ENCODE peak calls at places on chromosome 15, in four cellular contexts. One of them, this sample, is unnamed.

GRCh38 chr15:69664572-69665326 is 212.1 kb downstream of the RPLP1 start:
- DNase-seq in psoas muscle: no peak
- DNase-seq in fibroblast of pulmonary artery: no peak
- DNase-seq in SK-N-SH: peak; percentile 45
- DNase-seq in this sample: no peak

GRCh38 chr15:82108489-82109078 is 62.8 kb upstream of the MEX3B start:
- DNase-seq in fibroblast of pulmonary artery: peak; percentile 51
- DNase-seq in SK-N-SH: peak; percentile 57
- DNase-seq in psoas muscle: peak; percentile 80
- DNase-seq in this sample: peak; percentile 29

GRCh38 chr15:70451861-70452653 is 311.3 kb downstream of the UACA start:
- DNase-seq in psoas muscle: no peak
- DNase-seq in SK-N-SH: no peak
- DNase-seq in fibroblast of pulmonary artery: no peak
- DNase-seq in this sample: no peak

GRCh38 chr15:26729030-26729429 is 43.8 kb downstream of the GABRB3 start:
- DNase-seq in SK-N-SH: no peak
- DNase-seq in psoas muscle: no peak
- DNase-seq in fibroblast of pulmonary artery: no peak
- DNase-seq in this sample: no peak

GRCh38 chr15:66004618-66005262 is 135.4 kb downstream of the RAB11A start:
- DNase-seq in psoas muscle: no peak
- DNase-seq in fibroblast of pulmonary artery: peak; percentile 54
- DNase-seq in SK-N-SH: no peak
- DNase-seq in this sample: no peak

GRCh38 chr15:49644364-49644794 is 23.5 kb downstream of the DTWD1 start:
- DNase-seq in psoas muscle: no peak
- DNase-seq in fibroblast of pulmonary artery: peak; percentile 38
- DNase-seq in SK-N-SH: no peak
- DNase-seq in this sample: no peak

GRCh38 chr15:50390549-50391264 is 33.5 kb upstream of the USP8 start:
- DNase-seq in SK-N-SH: no peak
- DNase-seq in fibroblast of pulmonary artery: no peak
- DNase-seq in psoas muscle: no peak
- DNase-seq in this sample: peak; percentile 35

GRCh38 chr15:39509941-39510845 is 70.7 kb upstream of the THBS1 start:
- DNase-seq in SK-N-SH: no peak
- DNase-seq in psoas muscle: peak; percentile 52
- DNase-seq in fibroblast of pulmonary artery: no peak
- DNase-seq in this sample: no peak

GRCh38 chr15:85730001-85730820 is 64.5 kb downstream of the KLHL25 start:
- DNase-seq in SK-N-SH: peak; percentile 73
- DNase-seq in fibroblast of pulmonary artery: peak; percentile 80
- DNase-seq in psoas muscle: no peak
- DNase-seq in this sample: no peak

GRCh38 chr15:55770808-55771207 is 27.9 kb upstream of the PRTG start:
- DNase-seq in SK-N-SH: peak; percentile 56
- DNase-seq in fibroblast of pulmonary artery: no peak
- DNase-seq in psoas muscle: no peak
- DNase-seq in this sample: no peak

GRCh38 chr15:68820205-68820588 is 498 bp downstream of the ANP32A start:
- DNase-seq in psoas muscle: peak; percentile 79
- DNase-seq in SK-N-SH: no peak
- DNase-seq in fibroblast of pulmonary artery: peak; percentile 38
- DNase-seq in this sample: no peak

GRCh38 chr15:81289910-81290309 is 34.0 kb downstream of the STARD5 start:
- DNase-seq in SK-N-SH: no peak
- DNase-seq in fibroblast of pulmonary artery: no peak
- DNase-seq in psoas muscle: no peak
- DNase-seq in this sample: no peak

GRCh38 chr15:74123685-74124084 is 6.7 kb upstream of the ISLR2 start:
- DNase-seq in fibroblast of pulmonary artery: no peak
- DNase-seq in SK-N-SH: no peak
- DNase-seq in psoas muscle: no peak
- DNase-seq in this sample: no peak

GRCh38 chr15:71219101-71219500 is 103.8 kb downstream of the THSD4 start:
- DNase-seq in psoas muscle: no peak
- DNase-seq in fibroblast of pulmonary artery: no peak
- DNase-seq in SK-N-SH: no peak
- DNase-seq in this sample: no peak

GRCh38 chr15:36177590-36178281 is 401.7 kb upstream of the CDIN1 start:
- DNase-seq in psoas muscle: no peak
- DNase-seq in fibroblast of pulmonary artery: no peak
- DNase-seq in SK-N-SH: no peak
- DNase-seq in this sample: no peak

GRCh38 chr15:25850154-25851111 is 12.7 kb downstream of the ATP10A start:
- DNase-seq in psoas muscle: peak; percentile 88
- DNase-seq in SK-N-SH: peak; percentile 67
- DNase-seq in fibroblast of pulmonary artery: peak; percentile 58
- DNase-seq in this sample: no peak

GRCh38 chr15:75565062-75565970 is 13.8 kb downstream of the PTPN9 start:
- DNase-seq in psoas muscle: no peak
- DNase-seq in fibroblast of pulmonary artery: peak; percentile 33
- DNase-seq in SK-N-SH: no peak
- DNase-seq in this sample: peak; percentile 10

GRCh38 chr15:70281811-70282307 is 184.1 kb upstream of the TLE3 start:
- DNase-seq in fibroblast of pulmonary artery: peak; percentile 43
- DNase-seq in psoas muscle: no peak
- DNase-seq in SK-N-SH: no peak
- DNase-seq in this sample: peak; percentile 38

GRCh38 chr15:55859681-55860080 is 116.7 kb upstream of the PRTG start:
- DNase-seq in fibroblast of pulmonary artery: no peak
- DNase-seq in SK-N-SH: no peak
- DNase-seq in psoas muscle: no peak
- DNase-seq in this sample: no peak

GRCh38 chr15:70687432-70687831 is 75.9 kb downstream of the UACA start:
- DNase-seq in SK-N-SH: no peak
- DNase-seq in psoas muscle: no peak
- DNase-seq in fibroblast of pulmonary artery: no peak
- DNase-seq in this sample: no peak

GRCh38 chr15:37900286-37901221 is 33.9 kb upstream of the TMCO5A start:
- DNase-seq in psoas muscle: no peak
- DNase-seq in fibroblast of pulmonary artery: peak; percentile 79
- DNase-seq in SK-N-SH: no peak
- DNase-seq in this sample: peak; percentile 79

GRCh38 chr15:67050522-67051087 is 14.8 kb upstream of the SMAD3 start:
- DNase-seq in psoas muscle: no peak
- DNase-seq in fibroblast of pulmonary artery: no peak
- DNase-seq in SK-N-SH: no peak
- DNase-seq in this sample: no peak

GRCh38 chr15:98221577-98221976 is 261.1 kb downstream of the ARRDC4 start:
- DNase-seq in SK-N-SH: no peak
- DNase-seq in psoas muscle: no peak
- DNase-seq in fibroblast of pulmonary artery: no peak
- DNase-seq in this sample: no peak

GRCh38 chr15:32987067-32987466 is 207.4 kb downstream of the FMN1 start:
- DNase-seq in psoas muscle: no peak
- DNase-seq in fibroblast of pulmonary artery: no peak
- DNase-seq in SK-N-SH: no peak
- DNase-seq in this sample: no peak

GRCh38 chr15:73601449-73602425 is 31.5 kb downstream of the NPTN start:
- DNase-seq in psoas muscle: no peak
- DNase-seq in SK-N-SH: no peak
- DNase-seq in fibroblast of pulmonary artery: peak; percentile 80
- DNase-seq in this sample: peak; percentile 57

GRCh38 chr15:33679065-33679464 is 289.2 kb upstream of the CHRM5 start:
- DNase-seq in psoas muscle: no peak
- DNase-seq in SK-N-SH: no peak
- DNase-seq in fibroblast of pulmonary artery: no peak
- DNase-seq in this sample: no peak

GRCh38 chr15:55221090-55222011 is 24.6 kb upstream of the RSL24D1 start:
- DNase-seq in fibroblast of pulmonary artery: peak; percentile 98
- DNase-seq in psoas muscle: no peak
- DNase-seq in SK-N-SH: no peak
- DNase-seq in this sample: peak; percentile 83

GRCh38 chr15:83248151-83248851 is 36.2 kb downstream of the BNC1 start:
- DNase-seq in fibroblast of pulmonary artery: peak; percentile 86
- DNase-seq in SK-N-SH: peak; percentile 33
- DNase-seq in psoas muscle: no peak
- DNase-seq in this sample: peak; percentile 52

DNA sequence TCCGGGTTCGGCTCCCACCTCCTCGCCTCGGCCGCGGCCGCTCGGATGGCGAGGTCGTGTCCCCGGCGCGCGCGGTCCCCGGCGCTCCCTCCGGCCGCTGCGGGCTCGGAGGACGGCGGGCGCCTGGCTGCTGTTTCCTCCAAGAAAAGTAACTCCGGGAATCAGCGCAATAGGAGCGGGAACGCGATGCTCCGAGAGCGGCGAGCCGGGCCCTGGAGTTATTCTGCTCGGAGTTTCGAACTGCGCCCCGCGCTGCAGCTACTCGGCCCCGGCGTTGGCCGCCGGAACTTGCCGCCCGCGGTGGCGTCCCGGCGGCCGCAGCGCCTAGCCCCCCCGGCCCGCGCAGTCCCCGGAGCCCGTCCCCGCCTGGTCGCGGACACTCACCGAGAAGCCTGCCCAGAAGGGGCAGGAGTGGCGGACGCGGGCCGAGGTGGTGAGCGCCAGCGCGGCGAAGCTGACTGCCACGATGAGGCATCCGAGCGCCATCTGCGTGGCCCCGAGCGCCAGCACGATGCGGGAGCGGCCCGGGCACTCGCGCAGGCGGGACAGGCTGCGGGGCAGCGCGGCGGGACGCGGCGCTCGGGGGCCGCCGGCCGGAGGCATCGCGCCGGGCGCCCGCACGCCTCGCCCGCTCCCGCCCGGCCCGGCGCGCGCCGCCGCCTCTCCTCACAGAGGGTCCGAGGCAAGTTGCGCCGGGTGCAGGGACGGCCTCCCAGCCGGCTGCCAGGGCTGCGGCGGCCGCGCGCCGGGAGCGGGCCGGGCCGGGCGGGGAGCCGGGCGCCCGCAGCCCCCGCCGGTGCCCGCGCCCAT is 251.9 kb downstream of the TJP1 start:
- DNase-seq in fibroblast of pulmonary artery: peak; percentile 16
- DNase-seq in psoas muscle: no peak
- DNase-seq in SK-N-SH: peak; percentile 76
- DNase-seq in this sample: no peak
- TF ChIP-seq CTCF in fibroblast of pulmonary artery: no peak
- TF ChIP-seq CTCF in psoas muscle: no peak
- TF ChIP-seq CTCF in SK-N-SH: no peak
- TF ChIP-seq CTCF in this sample: no peak

DNA sequence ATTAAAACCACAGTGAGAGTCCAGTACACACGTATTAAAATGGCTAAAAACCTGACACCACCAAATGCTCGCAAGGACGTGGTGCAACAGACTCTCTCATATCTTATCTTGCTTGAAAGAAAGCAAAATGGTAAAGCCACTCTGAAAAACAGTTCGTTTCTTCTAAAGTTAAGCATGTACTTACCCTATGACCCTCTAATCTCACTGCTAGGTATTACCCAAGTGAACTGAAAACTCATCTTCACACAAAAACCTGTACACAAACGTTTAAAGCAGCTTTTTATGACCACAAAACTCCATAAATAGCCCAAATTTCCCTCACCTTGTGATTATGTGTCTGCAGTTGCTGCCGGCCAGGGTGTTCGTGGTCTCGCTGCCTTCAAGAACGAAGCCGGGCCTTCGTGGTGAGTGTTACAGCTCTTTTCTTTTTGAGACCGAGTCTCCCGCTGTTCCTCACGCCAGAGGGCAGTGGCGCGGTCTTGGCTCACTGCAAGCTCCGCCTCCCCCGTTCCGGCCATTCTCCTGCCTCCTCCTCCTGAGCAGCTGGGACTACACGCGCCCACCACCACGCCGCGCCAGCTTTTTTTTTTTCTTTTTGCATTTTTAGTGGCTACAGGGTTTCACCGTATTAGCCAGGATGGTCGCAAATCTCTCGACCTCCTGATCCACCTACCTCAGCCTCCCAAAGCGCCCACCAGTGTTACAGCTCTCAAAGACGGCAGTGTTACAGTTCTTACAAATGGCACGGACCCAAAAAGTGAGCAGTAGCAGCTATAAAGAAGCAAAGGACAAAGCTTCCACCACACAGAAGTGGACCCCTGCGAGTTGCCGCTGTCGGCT is 165.4 kb downstream of the TJP1 start:
- DNase-seq in SK-N-SH: no peak
- DNase-seq in psoas muscle: no peak
- DNase-seq in fibroblast of pulmonary artery: peak; percentile 36
- DNase-seq in this sample: no peak
- TF ChIP-seq CTCF in SK-N-SH: no peak
- TF ChIP-seq CTCF in psoas muscle: no peak
- TF ChIP-seq CTCF in fibroblast of pulmonary artery: peak; percentile 12
- TF ChIP-seq CTCF in this sample: no peak

DNA sequence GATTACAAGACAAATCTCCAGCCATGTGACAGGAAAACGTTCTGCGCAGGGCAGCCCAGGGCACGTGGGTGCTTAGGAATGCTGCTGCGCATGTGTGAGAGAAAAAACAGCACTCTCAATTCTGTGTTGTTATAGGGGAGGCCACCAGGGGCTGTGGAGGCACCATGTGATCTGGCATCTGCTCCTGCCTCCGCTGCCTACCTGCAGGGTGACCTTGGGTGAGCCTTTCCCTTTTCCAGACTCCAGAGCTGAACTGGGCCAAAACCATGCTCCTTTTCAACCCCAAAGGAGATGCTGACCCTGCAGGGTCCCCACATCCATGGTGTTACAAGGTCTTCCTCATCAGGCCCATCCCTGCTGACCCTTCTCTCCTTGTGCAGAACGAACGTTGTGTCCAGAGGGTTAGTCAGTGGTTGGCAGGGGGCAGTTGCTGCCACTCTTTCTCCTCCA is 81.5 kb upstream of the RASGRF1 start:
- DNase-seq in psoas muscle: no peak
- DNase-seq in SK-N-SH: peak; percentile 51
- DNase-seq in fibroblast of pulmonary artery: peak; percentile 9
- DNase-seq in this sample: no peak
- TF ChIP-seq CTCF in psoas muscle: no peak
- TF ChIP-seq CTCF in SK-N-SH: no peak
- TF ChIP-seq CTCF in fibroblast of pulmonary artery: no peak
- TF ChIP-seq CTCF in this sample: no peak

DNA sequence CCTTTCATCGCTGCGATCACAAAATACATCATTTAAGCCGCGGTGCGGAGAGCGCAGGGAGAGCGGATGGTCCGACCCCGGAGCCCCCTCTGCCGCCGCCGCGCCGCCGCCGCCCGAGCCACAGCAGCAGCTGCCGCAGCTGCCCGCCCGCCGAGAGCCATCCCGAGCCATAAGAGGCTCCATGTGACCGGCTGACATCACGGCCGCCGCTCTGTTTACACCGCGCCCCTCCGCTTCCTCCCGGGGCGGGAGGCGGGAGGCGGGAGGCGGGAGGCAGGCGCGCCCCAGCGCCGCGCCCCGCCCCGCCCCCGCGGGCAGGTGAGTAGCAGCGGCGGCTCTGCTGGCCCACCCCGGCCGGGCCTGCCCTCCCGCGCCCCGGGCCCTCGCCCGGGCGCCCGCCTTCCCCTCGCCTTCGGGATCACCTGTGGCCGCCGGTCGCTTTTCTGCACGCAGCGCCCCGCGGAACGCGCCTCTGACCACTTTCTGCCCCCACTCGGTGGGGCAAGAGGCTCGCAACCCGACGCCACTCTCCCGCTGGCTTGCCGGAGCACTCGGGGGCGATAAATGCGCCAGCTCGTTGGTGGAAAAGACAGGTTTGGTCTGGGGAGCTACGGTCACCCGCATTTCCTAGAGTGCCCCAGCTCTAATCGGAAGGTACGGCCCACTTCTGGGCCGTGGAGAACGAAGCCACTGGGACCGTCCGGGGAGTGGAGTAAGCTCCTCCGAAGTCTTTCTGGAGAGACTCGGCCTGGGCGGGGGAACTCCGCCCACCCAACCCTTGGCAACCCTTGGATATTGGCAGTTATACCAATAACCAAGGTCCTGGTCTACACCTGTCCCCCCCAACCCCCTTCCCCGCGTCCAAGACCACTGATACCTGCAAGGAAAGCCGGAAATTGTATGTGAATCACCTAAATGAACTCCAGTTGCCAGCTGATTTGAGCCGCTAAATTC is 113.7 kb upstream of the ICE2 start:
- DNase-seq in SK-N-SH: peak; percentile 88
- DNase-seq in psoas muscle: peak; percentile 94
- DNase-seq in fibroblast of pulmonary artery: peak; percentile 62
- DNase-seq in this sample: peak; percentile 33
- TF ChIP-seq CTCF in SK-N-SH: no peak
- TF ChIP-seq CTCF in psoas muscle: peak; percentile 25
- TF ChIP-seq CTCF in fibroblast of pulmonary artery: no peak
- TF ChIP-seq CTCF in this sample: peak; percentile 54

This sample was measured in foreskin keratinocyte.